ENCODE peak calls at places on chromosomes 16 and 17, in ten cellular contexts. Z is AG04450, C is MCF 10A, H is Calu3, Y is GM13977, Q is tibial artery, X is brain microvascular endothelial cell, O is RWPE1, T is choroid plexus epithelial cell, D is GM12878. N is an unnamed sample.

GRCh38 chr17:73269329-73269615 is 7.6 kb upstream of the CPSF4L start:
- DNase-seq in Z (no peak), C (no peak), H (no peak), Y (no peak), Q (no peak), X (no peak), O (no peak), T (no peak), D (no peak), N (no peak)

GRCh38 chr17:49016775-49017463 is 19.7 kb downstream of the IGF2BP1 start:
- DNase-seq in Z (peak), C (peak), H (peak), Y (no peak), Q (peak), X (no peak), O (peak), T (no peak), D (no peak), N (no peak)

GRCh38 chr16:79468236-79468635 is 132.3 kb downstream of the MAF start:
- DNase-seq in Z (no peak), C (no peak), H (no peak), Y (no peak), Q (no peak), X (no peak), O (no peak), T (no peak), D (no peak), N (no peak)

GRCh38 chr16:27301236-27301861 is 12.4 kb upstream of the IL4R start:
- DNase-seq in Z (no peak), C (no peak), H (no peak), Y (no peak), Q (no peak), X (no peak), O (no peak), T (no peak), D (no peak), N (no peak)

GRCh38 chr16:81562174-81562849 is 117.7 kb downstream of the CMIP start:
- DNase-seq in Z (no peak), C (peak), H (no peak), Y (no peak), Q (no peak), X (no peak), O (no peak), T (no peak), D (no peak), N (no peak)

GRCh38 chr17:15039366-15039765 is 225.8 kb downstream of the PMP22 start:
- DNase-seq in Z (no peak), C (peak), H (no peak), Y (no peak), Q (no peak), X (no peak), O (peak), T (no peak), D (no peak), N (no peak)

GRCh38 chr16:28117168-28117565 is 53.7 kb upstream of the GSG1L start:
- DNase-seq in Z (no peak), C (no peak), H (no peak), Y (no peak), Q (no peak), X (no peak), O (no peak), T (no peak), D (no peak), N (no peak)

GRCh38 chr17:61129876-61130275 is 269.8 kb upstream of the TBX2 start:
- DNase-seq in Z (no peak), C (no peak), H (no peak), Y (no peak), Q (no peak), X (no peak), O (no peak), T (no peak), D (no peak), N (no peak)

GRCh38 chr16:57355898-57356414 is 2.6 kb upstream of the CCL22 start:
- DNase-seq in Z (no peak), C (no peak), H (no peak), Y (no peak), Q (no peak), X (no peak), O (no peak), T (no peak), D (no peak), N (no peak)

GRCh38 chr17:29977836-29978235 is 36.4 kb downstream of the EFCAB5 start:
- DNase-seq in Z (no peak), C (peak), H (no peak), Y (no peak), Q (no peak), X (peak), O (no peak), T (peak), D (no peak), N (no peak)

GRCh38 chr17:57326764-57327163 is 70.4 kb downstream of the MSI2 start:
- DNase-seq in Z (no peak), C (no peak), H (no peak), Y (no peak), Q (no peak), X (no peak), O (no peak), T (no peak), D (no peak), N (no peak)

GRCh38 chr16:48165961-48166578 is 10.3 kb upstream of the ABCC12 start:
- DNase-seq in Z (no peak), C (peak), H (no peak), Y (no peak), Q (no peak), X (peak), O (no peak), T (peak), D (no peak), N (no peak)

GRCh38 chr16:729768-730665 is 3.1 kb downstream of the HAGHL start:
- DNase-seq in Z (no peak), C (no peak), H (no peak), Y (no peak), Q (no peak), X (no peak), O (no peak), T (no peak), D (no peak), N (no peak)

GRCh38 chr17:64063766-64064224 is 43.4 kb upstream of the ICAM2 start:
- DNase-seq in Z (no peak), C (peak), H (peak), Y (peak), Q (peak), X (peak), O (no peak), T (peak), D (no peak), N (no peak)

GRCh38 chr17:63911657-63912100 is 621 bp upstream of the CSHL1 start:
- DNase-seq in Z (no peak), C (peak), H (peak), Y (peak), Q (no peak), X (peak), O (peak), T (peak), D (no peak), N (peak)

GRCh38 chr16:85124636-85125346 is 12.5 kb upstream of the CIBAR2 start:
- DNase-seq in Z (no peak), C (no peak), H (no peak), Y (no peak), Q (no peak), X (no peak), O (no peak), T (no peak), D (no peak), N (no peak)

GRCh38 chr17:37671028-37671812 is 28.0 kb upstream of the DDX52 start:
- DNase-seq in Z (no peak), C (no peak), H (no peak), Y (no peak), Q (no peak), X (no peak), O (peak), T (no peak), D (no peak), N (no peak)

DNA sequence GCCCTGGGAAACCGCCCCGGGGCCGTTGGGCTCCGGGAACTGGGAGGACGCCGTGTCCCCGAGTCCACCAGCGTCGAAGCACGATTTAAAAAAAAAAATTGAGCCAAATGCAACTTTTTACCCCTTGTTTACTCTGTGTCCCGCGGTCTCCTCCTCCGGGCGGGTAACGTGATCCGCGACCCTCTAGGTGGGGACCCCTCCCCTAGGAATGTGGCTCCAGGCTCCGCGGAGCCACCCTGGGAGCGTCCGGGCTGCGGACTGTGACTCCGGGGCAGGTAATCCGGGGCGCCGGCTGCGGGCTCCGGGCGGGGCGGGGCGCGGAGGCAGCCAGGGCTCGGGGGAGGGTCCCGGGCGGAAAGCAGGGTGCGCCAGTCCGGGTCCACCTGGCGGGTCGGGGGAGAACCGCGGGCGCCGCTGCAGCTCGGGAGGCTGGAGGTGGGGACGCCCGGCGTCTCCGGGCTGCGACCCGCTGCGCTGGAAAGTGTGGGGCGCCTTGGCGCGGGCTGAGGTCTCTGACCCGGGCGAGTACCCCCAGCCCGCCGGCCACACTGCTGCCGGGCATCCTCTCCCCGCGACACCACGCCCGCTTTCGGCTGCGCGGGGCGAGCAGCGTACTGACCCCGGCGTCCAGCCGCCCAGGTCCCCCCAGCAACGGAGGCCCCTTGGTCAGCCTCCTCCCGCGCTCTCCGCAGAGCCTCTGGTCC is 850 bp upstream of the HELZ start:
- DNase-seq in Z (no peak), C (no peak), H (peak), Y (peak), Q (no peak), X (no peak), O (peak), T (no peak), D (no peak), N (peak)
- TF ChIP-seq CTCF in Z (no peak), C (no peak), H (no peak), Y (no peak), Q (no peak), X (no peak), O (no peak), T (no peak), D (no peak), N (no peak)

DNA sequence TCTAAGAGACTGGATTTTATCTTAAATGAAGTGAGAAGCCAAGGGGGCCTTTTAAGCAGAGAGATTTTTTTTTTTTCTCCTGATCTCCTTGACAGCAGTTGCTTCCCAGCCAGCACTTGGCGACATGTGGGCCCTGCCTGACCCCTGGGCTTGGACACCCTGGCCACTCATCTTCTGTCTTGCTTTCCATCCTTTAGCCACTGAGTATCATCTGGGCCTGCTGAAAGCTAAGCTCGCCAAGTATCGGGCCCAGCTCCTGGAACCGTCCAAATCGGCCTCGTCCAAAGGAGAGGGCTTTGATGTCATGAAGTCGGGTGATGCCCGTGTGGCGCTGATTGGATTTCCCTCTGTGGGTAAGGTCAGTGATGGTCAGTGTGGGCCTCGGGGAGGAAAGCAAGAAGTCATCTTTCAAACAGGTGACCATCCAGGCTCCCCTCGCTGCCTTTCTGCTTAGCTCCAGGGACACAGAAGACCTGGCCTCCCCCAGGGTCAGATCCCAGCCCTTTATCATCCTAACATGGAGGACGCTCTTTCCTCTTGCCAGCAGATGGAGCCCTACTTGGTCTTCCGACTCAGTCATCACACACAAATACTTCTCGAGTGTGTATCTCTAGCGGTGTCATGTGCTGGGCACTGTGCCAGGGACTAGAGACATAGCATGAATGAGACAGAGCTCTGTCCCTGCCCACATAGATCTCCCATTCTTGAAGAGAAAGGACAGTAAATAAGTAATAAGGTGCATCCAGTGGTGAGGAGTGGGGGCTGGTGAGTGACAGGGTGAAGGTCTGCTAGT is 6.1 kb downstream of the DRG2 start:
- DNase-seq in Z (peak), C (peak), H (no peak), Y (no peak), Q (peak), X (peak), O (peak), T (peak), D (no peak), N (no peak)
- TF ChIP-seq CTCF in Z (peak), C (peak), H (no peak), Y (peak), Q (no peak), X (peak), O (no peak), T (peak), D (no peak), N (peak)

GRCh38 chr16:87930456-87930855 is 5.9 kb downstream of the CA5A start:
- DNase-seq in Z (no peak), C (no peak), H (peak), Y (no peak), Q (no peak), X (no peak), O (no peak), T (peak), D (no peak), N (no peak)
- TF ChIP-seq CTCF in Z (peak), C (no peak), H (peak), Y (peak), Q (no peak), X (peak), O (no peak), T (peak), D (peak), N (peak)

GRCh38 chr16:50671644-50672260 is 9.4 kb downstream of the SNX20 start:
- DNase-seq in Z (no peak), C (peak), H (peak), Y (peak), Q (no peak), X (peak), O (no peak), T (peak), D (no peak), N (no peak)
- TF ChIP-seq CTCF in Z (peak), C (peak), H (peak), Y (peak), Q (peak), X (peak), O (peak), T (peak), D (peak), N (peak)

GRCh38 chr17:16491131-16491702 is 776 bp downstream of the LRRC75A start:
- DNase-seq in Z (no peak), C (no peak), H (peak), Y (no peak), Q (no peak), X (no peak), O (no peak), T (no peak), D (no peak), N (no peak)

GRCh38 chr17:16493470-16494048 is 1.6 kb upstream of the LRRC75A start:
- DNase-seq in Z (no peak), C (no peak), H (no peak), Y (no peak), Q (no peak), X (no peak), O (no peak), T (no peak), D (no peak), N (no peak)

GRCh38 chr17:16491703-16492612 is at the start of gene LRRC75A:
- DNase-seq in Z (no peak), C (peak), H (peak), Y (peak), Q (no peak), X (no peak), O (peak), T (no peak), D (no peak), N (peak)

GRCh38 chr17:16495561-16495960 is 3.6 kb upstream of the LRRC75A start:
- DNase-seq in Z (no peak), C (no peak), H (no peak), Y (no peak), Q (no peak), X (no peak), O (no peak), T (no peak), D (no peak), N (no peak)

GRCh38 chr17:16492613-16493290 is 759 bp upstream of the LRRC75A start:
- DNase-seq in Z (no peak), C (no peak), H (no peak), Y (no peak), Q (no peak), X (no peak), O (no peak), T (no peak), D (no peak), N (no peak)
- TF ChIP-seq CTCF in Z (no peak), C (no peak), H (no peak), Y (no peak), Q (no peak), X (no peak), O (no peak), T (no peak), D (no peak), N (no peak)

GRCh38 chr16:74213372-74213771 is 83.2 kb upstream of the PSMD7 start:
- DNase-seq in Z (no peak), C (no peak), H (no peak), Y (no peak), Q (no peak), X (no peak), O (no peak), T (no peak), D (no peak), N (no peak)

DNA sequence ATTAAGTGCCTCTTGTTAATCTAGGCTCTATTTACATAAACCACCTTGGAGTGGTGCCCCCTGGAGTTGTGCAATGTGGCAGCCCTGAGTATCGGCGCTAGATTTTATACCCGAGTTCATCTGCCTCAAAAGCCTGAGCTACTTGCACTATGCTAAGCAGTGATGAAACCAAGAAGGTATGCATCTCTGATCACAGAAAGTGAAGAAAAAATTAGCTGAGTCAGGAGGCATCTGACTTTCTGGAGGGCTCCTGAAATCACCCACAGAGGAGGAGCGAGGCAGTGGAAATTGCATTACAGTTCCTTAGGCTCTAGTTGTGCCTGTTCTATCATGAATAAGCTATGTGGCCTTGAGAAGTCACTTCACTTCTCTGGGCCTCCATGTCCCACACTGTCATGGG is 80.3 kb upstream of the PSMD7 start:
- DNase-seq in Z (no peak), C (no peak), H (no peak), Y (no peak), Q (no peak), X (peak), O (no peak), T (peak), D (no peak), N (no peak)
- TF ChIP-seq CTCF in Z (no peak), C (no peak), H (no peak), Y (no peak), Q (no peak), X (no peak), O (no peak), T (no peak), D (no peak), N (no peak)

N was measured in GM10248.